ENCODE peak calls at places on chromosomes 11 and 22, in five cellular contexts. One of them, this sample, is unnamed.
A peak's percentile ranks its signal among the peaks of the same experiment; 100 is the strongest.

GRCh38 chr11:116782728-116783127 is 5.1 kb downstream of the ZPR1 start:
- DNase-seq in GM04504: no peak
- DNase-seq in T47D: no peak
- DNase-seq in HAP-1: no peak
- DNase-seq in stimulated activated CD4-positive, alpha-beta T cell treated with anti-CD3 and anti-CD28 coated beads, Interleukin-2, amount 100 ng/mL, for 48 hours: no peak
- DNase-seq in this sample: no peak

GRCh38 chr11:76783294-76783900 is at the start of gene TSKU:
- DNase-seq in GM04504: no peak
- DNase-seq in stimulated activated CD4-positive, alpha-beta T cell treated with anti-CD3 and anti-CD28 coated beads, Interleukin-2, amount 100 ng/mL, for 48 hours: peak; percentile 11
- DNase-seq in HAP-1: no peak
- DNase-seq in T47D: no peak
- DNase-seq in this sample: no peak

GRCh38 chr22:49754674-49755590 is 72.7 kb downstream of the BRD1 start:
- DNase-seq in stimulated activated CD4-positive, alpha-beta T cell treated with anti-CD3 and anti-CD28 coated beads, Interleukin-2, amount 100 ng/mL, for 48 hours: no peak
- DNase-seq in HAP-1: no peak
- DNase-seq in GM04504: no peak
- DNase-seq in T47D: no peak
- DNase-seq in this sample: peak; percentile 45

GRCh38 chr22:47486569-47487312 is 724.3 kb downstream of the TBC1D22A start:
- DNase-seq in HAP-1: no peak
- DNase-seq in stimulated activated CD4-positive, alpha-beta T cell treated with anti-CD3 and anti-CD28 coated beads, Interleukin-2, amount 100 ng/mL, for 48 hours: no peak
- DNase-seq in GM04504: no peak
- DNase-seq in T47D: no peak
- DNase-seq in this sample: no peak

GRCh38 chr11:35253237-35253636 is 114.3 kb downstream of the CD44 start:
- DNase-seq in T47D: no peak
- DNase-seq in stimulated activated CD4-positive, alpha-beta T cell treated with anti-CD3 and anti-CD28 coated beads, Interleukin-2, amount 100 ng/mL, for 48 hours: no peak
- DNase-seq in GM04504: no peak
- DNase-seq in HAP-1: no peak
- DNase-seq in this sample: no peak

GRCh38 chr22:43326342-43326825 is 16.8 kb downstream of the SCUBE1 start:
- DNase-seq in stimulated activated CD4-positive, alpha-beta T cell treated with anti-CD3 and anti-CD28 coated beads, Interleukin-2, amount 100 ng/mL, for 48 hours: no peak
- DNase-seq in T47D: no peak
- DNase-seq in HAP-1: peak; percentile 45
- DNase-seq in GM04504: no peak
- DNase-seq in this sample: no peak

GRCh38 chr11:91163619-91164451 is 941.0 kb upstream of the CHORDC1 start:
- DNase-seq in HAP-1: no peak
- DNase-seq in stimulated activated CD4-positive, alpha-beta T cell treated with anti-CD3 and anti-CD28 coated beads, Interleukin-2, amount 100 ng/mL, for 48 hours: no peak
- DNase-seq in T47D: no peak
- DNase-seq in GM04504: no peak
- DNase-seq in this sample: no peak

GRCh38 chr11:71500601-71501021 is 26.5 kb upstream of the KRTAP5-7 start:
- DNase-seq in HAP-1: no peak
- DNase-seq in stimulated activated CD4-positive, alpha-beta T cell treated with anti-CD3 and anti-CD28 coated beads, Interleukin-2, amount 100 ng/mL, for 48 hours: no peak
- DNase-seq in T47D: no peak
- DNase-seq in GM04504: no peak
- DNase-seq in this sample: peak; percentile 25

This sample was measured in RWPE2.